ENCODE peak calls at places on chromosomes 1 and 21, in seven cellular contexts. I is OCI-LY7, P is GM23248, C is GM23338, E is MM.1S, T is hepatocyte, S is HCT116. Z is an unnamed sample.

GRCh38 chr1:34346128-34346527 is 169.4 kb downstream of the C1orf94 start:
- DNase-seq in T (no peak), P (no peak), S (no peak), I (no peak), E (no peak), C (no peak), Z (no peak)

GRCh38 chr1:165068716-165069115 is 287.8 kb downstream of the LMX1A start:
- DNase-seq in C (no peak), P (peak; percentile 42), T (peak; percentile 51), S (no peak), E (no peak), I (no peak), Z (no peak)

GRCh38 chr1:160375788-160376524 is 9.1 kb downstream of the NHLH1 start:
- DNase-seq in P (peak; percentile 55), T (no peak), I (peak; percentile 62), S (no peak), E (no peak), C (peak; percentile 71), Z (peak; percentile 78)

GRCh38 chr1:27555700-27556424 is 48.1 kb downstream of the AHDC1 start:
- DNase-seq in T (peak; percentile 56), I (peak; percentile 85), P (no peak), S (no peak), C (no peak), E (no peak), Z (no peak)

GRCh38 chr21:43930848-43931384 is 65.9 kb downstream of the AGPAT3 start:
- DNase-seq in P (no peak), C (no peak), I (no peak), E (no peak), S (no peak), T (no peak), Z (no peak)

GRCh38 chr1:147169171-147169570 is 3.1 kb downstream of the PRKAB2 start:
- DNase-seq in E (no peak), C (peak; percentile 6), P (no peak), T (no peak), I (no peak), S (no peak), Z (no peak)

GRCh38 chr1:229117664-229118300 is 153.1 kb upstream of the RAB4A start:
- DNase-seq in I (no peak), C (no peak), E (no peak), T (peak; percentile 54), P (peak; percentile 64), S (no peak), Z (no peak)

GRCh38 chr1:42762269-42762668 is 4.6 kb downstream of the P3H1 start:
- DNase-seq in C (no peak), I (no peak), P (no peak), S (no peak), E (no peak), T (no peak), Z (no peak)

GRCh38 chr1:34013958-34014737 is 150.3 kb downstream of the HMGB4 start:
- DNase-seq in E (no peak), I (no peak), S (peak; percentile 28), C (peak; percentile 79), T (peak; percentile 54), P (peak; percentile 61), Z (peak; percentile 73)

GRCh38 chr1:55747285-55747890 is 532.2 kb upstream of the USP24 start:
- DNase-seq in S (no peak), T (no peak), I (no peak), E (no peak), C (no peak), P (peak; percentile 33), Z (no peak)

GRCh38 chr1:46174448-46175231 is at the start of gene TSPAN1:
- DNase-seq in C (no peak), E (no peak), I (no peak), T (peak; percentile 68), P (peak; percentile 86), S (no peak), Z (no peak)

GRCh38 chr1:6347641-6348487 is 45.7 kb downstream of the ACOT7 start:
- DNase-seq in E (peak; percentile 21), T (peak; percentile 65), I (peak; percentile 49), C (peak; percentile 66), S (no peak), P (peak; percentile 41), Z (peak; percentile 70)

GRCh38 chr1:151976868-151977267 is 16.8 kb downstream of the S100A10 start:
- DNase-seq in P (peak; percentile 82), E (no peak), I (no peak), T (no peak), C (no peak), S (no peak), Z (no peak)

GRCh38 chr1:39632491-39633417 is 6.7 kb downstream of the HEYL start:
- DNase-seq in C (peak; percentile 80), S (no peak), I (no peak), T (peak; percentile 63), P (peak; percentile 83), E (no peak), Z (peak; percentile 90)

GRCh38 chr1:91798241-91798648 is 87.7 kb downstream of the TGFBR3 start:
- DNase-seq in P (peak; percentile 43), C (no peak), I (no peak), S (no peak), E (no peak), T (no peak), Z (no peak)

GRCh38 chr21:27519357-27519756 is 552.5 kb upstream of the ADAMTS5 start:
- DNase-seq in T (no peak), S (no peak), E (no peak), I (no peak), P (peak; percentile 75), C (no peak), Z (no peak)

GRCh38 chr1:34400690-34401089 is 224.0 kb downstream of the C1orf94 start:
- DNase-seq in T (no peak), C (no peak), E (no peak), S (no peak), P (no peak), I (no peak), Z (no peak)

GRCh38 chr1:95002167-95002566 is 70.6 kb downstream of the ALG14 start:
- DNase-seq in I (no peak), C (no peak), S (no peak), E (no peak), T (no peak), P (peak; percentile 13), Z (no peak)

GRCh38 chr1:207495816-207496792 is at the start of gene CR1:
- DNase-seq in T (peak; percentile 23), S (no peak), E (peak; percentile 57), P (peak; percentile 18), C (peak; percentile 55), I (peak; percentile 6), Z (peak; percentile 65)

GRCh38 chr1:237817277-237817676 is 73.4 kb downstream of the ZP4 start:
- DNase-seq in S (no peak), P (no peak), I (no peak), C (no peak), T (no peak), E (no peak), Z (no peak)

GRCh38 chr1:20634594-20635084 is 1.4 kb downstream of the PINK1 start:
- DNase-seq in I (no peak), C (peak; percentile 81), E (no peak), P (peak; percentile 73), T (peak; percentile 66), S (no peak), Z (peak; percentile 81)

GRCh38 chr1:117783586-117784396 is 145.6 kb downstream of the GDAP2 start:
- DNase-seq in T (no peak), I (no peak), P (no peak), E (no peak), C (no peak), S (no peak), Z (no peak)

GRCh38 chr1:52523376-52523775 is 29.5 kb downstream of the TUT4 start:
- DNase-seq in C (no peak), P (peak; percentile 5), E (peak; percentile 42), T (no peak), S (no peak), I (no peak), Z (no peak)

GRCh38 chr1:206955476-206956312 is 9.4 kb upstream of the PIGR start:
- DNase-seq in E (no peak), P (peak; percentile 57), I (no peak), C (no peak), S (no peak), T (peak; percentile 68), Z (no peak)

GRCh38 chr1:150557065-150557600 is 7.9 kb downstream of the ADAMTSL4 start:
- DNase-seq in S (no peak), C (no peak), I (no peak), E (no peak), T (no peak), P (no peak), Z (no peak)

GRCh38 chr1:20124451-20125057 is 5.2 kb upstream of the PLA2G2D start:
- DNase-seq in C (no peak), T (peak; percentile 57), S (peak; percentile 57), I (no peak), P (peak; percentile 81), E (no peak), Z (no peak)

GRCh38 chr1:96492236-96492635 is 229.3 kb upstream of the PTBP2 start:
- DNase-seq in E (no peak), I (no peak), P (no peak), S (no peak), T (peak; percentile 14), C (peak; percentile 37), Z (peak; percentile 47)

GRCh38 chr1:114756949-114757454 is 782 bp downstream of the CSDE1 start:
- DNase-seq in P (peak; percentile 89), T (peak; percentile 63), I (no peak), C (peak; percentile 76), S (no peak), E (peak; percentile 8), Z (peak; percentile 81)
- H4K20me1 ChIP-seq in P (peaks cover 46% of the 10 kb centered on the region), T (peaks cover 52% of the 10 kb centered on the region), I (peaks cover 37% of the 10 kb centered on the region), C (peaks cover 41% of the 10 kb centered on the region), S (peaks cover 46% of the 10 kb centered on the region), E (peaks cover 27% of the 10 kb centered on the region), Z (peaks cover 50% of the 10 kb centered on the region)

GRCh38 chr1:18646091-18646775 is 15.6 kb downstream of the PAX7 start:
- DNase-seq in I (no peak), P (no peak), C (no peak), E (no peak), S (no peak), T (no peak), Z (peak; percentile 87)
- TF ChIP-seq EZH2phosphoT487 in I (peak; percentile 79), P (peak; percentile 24), C (peak; percentile 15), E (no peak), S (no peak), T (peak; percentile 86), Z (peak; percentile 75)

DNA sequence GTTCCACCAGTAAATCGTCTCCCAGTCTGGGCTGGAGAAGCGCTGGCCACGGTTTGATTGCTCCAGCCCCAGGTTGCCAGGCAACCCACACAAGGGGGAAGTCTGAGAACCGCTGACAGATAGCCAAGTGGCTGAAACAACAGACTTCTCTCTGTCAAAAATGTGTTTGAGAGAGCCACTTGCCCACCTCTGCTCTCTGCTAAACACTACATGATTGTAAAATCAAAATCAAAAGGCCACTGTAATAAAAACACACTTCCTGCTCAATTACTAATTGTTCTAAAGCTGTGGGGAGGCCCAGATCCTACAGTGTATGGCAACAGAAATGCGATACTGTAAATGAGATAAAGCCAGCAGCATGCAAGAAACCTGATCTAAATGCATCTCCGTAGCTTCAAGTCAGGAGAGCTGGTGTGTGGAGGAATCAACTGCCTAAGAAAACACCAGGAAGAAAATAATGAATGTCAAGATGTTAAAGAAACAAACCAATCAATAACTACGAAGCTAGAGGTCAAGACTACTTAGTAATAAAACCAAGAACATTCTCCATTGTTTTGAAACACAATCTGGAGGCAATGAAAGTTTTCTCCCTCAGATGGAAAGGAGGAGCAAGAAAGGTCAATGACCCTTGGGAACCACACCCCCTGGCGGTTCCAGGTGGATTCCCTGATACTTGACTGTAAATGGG is 121.2 kb downstream of the SLC45A1 start:
- DNase-seq in T (peak; percentile 81), E (no peak), S (no peak), P (peak; percentile 94), I (peak; percentile 79), C (peak; percentile 88), Z (peak; percentile 80)
- H4K20me1 ChIP-seq in T (no peaks in the 10 kb centered on the region), E (no peaks in the 10 kb centered on the region), S (no peaks in the 10 kb centered on the region), P (no peaks in the 10 kb centered on the region), I (no peaks in the 10 kb centered on the region), C (peaks cover 17% of the 10 kb centered on the region), Z (peaks cover 45% of the 10 kb centered on the region)

GRCh38 chr1:232414100-232414499 is 215.8 kb downstream of the SIPA1L2 start:
- DNase-seq in I (no peak), C (no peak), E (no peak), P (no peak), T (no peak), S (no peak), Z (no peak)
- TF ChIP-seq EZH2phosphoT487 in I (no peak), C (no peak), E (no peak), P (no peak), T (no peak), S (no peak), Z (no peak)

Z was measured in neural progenitor cell.